ENCODE peak calls at places on chromosomes 3 and 15, in six cellular contexts. B is IMR-90, J is mesenchymal stem cell, G is H1, Y is trophoblast cell, M is mesendoderm. O is an unnamed sample.

GRCh38 chr3:152417181-152417580 is 148.5 kb downstream of the MBNL1 start:
- DNase-seq in M (no peak), B (peak; percentile 46), G (no peak), J (no peak), Y (peak; percentile 79), O (no peak)

GRCh38 chr3:109339186-109339585 is 1.8 kb upstream of the DPPA4 start:
- DNase-seq in M (peak; percentile 26), G (no peak), Y (no peak), B (no peak), J (no peak), O (no peak)

GRCh38 chr15:63474810-63475316 is 29.5 kb upstream of the USP3 start:
- DNase-seq in Y (no peak), G (no peak), M (no peak), J (peak; percentile 42), B (no peak), O (no peak)

GRCh38 chr3:12316253-12316652 is 27.4 kb downstream of the PPARG start:
- DNase-seq in J (no peak), B (no peak), G (no peak), M (no peak), Y (no peak), O (no peak)

GRCh38 chr3:134904796-134905646 is 110.0 kb downstream of the EPHB1 start:
- DNase-seq in M (no peak), J (no peak), G (no peak), B (no peak), Y (peak; percentile 9), O (no peak)

GRCh38 chr15:27665002-27665401 is 434.1 kb downstream of the OCA2 start:
- DNase-seq in G (no peak), B (no peak), M (no peak), Y (no peak), J (no peak), O (no peak)

GRCh38 chr3:86800116-86800515 is 190.8 kb downstream of the VGLL3 start:
- DNase-seq in M (no peak), B (no peak), G (no peak), Y (no peak), J (no peak), O (no peak)

GRCh38 chr3:53806182-53807116 is 39.8 kb downstream of the CHDH start:
- DNase-seq in G (no peak), Y (peak; percentile 82), M (no peak), J (peak; percentile 29), B (peak; percentile 82), O (no peak)

GRCh38 chr3:168467085-168467714 is 371.5 kb upstream of the GOLIM4 start:
- DNase-seq in M (peak; percentile 76), J (peak; percentile 26), G (no peak), Y (peak; percentile 59), B (peak; percentile 55), O (peak; percentile 17)

GRCh38 chr3:118909751-118910150 is 124.9 kb downstream of the IGSF11 start:
- DNase-seq in Y (no peak), B (no peak), M (no peak), J (no peak), G (no peak), O (no peak)

GRCh38 chr3:184742676-184743135 is 30.8 kb upstream of the MAGEF1 start:
- DNase-seq in J (no peak), G (no peak), M (no peak), B (no peak), Y (no peak), O (peak; percentile 31)

GRCh38 chr3:127786358-127787070 is 35.8 kb downstream of the MGLL start:
- DNase-seq in G (no peak), J (no peak), Y (no peak), B (peak; percentile 62), M (no peak), O (no peak)

GRCh38 chr3:184234224-184234623 is 4.8 kb downstream of the VWA5B2 start:
- DNase-seq in G (no peak), B (peak; percentile 83), Y (no peak), M (no peak), J (peak; percentile 68), O (no peak)

GRCh38 chr15:51642696-51643095 is 20.1 kb upstream of the DMXL2 start:
- DNase-seq in J (no peak), M (no peak), Y (peak; percentile 18), G (no peak), B (no peak), O (no peak)

GRCh38 chr3:66336358-66336766 is 115.6 kb downstream of the SLC25A26 start:
- DNase-seq in G (no peak), M (no peak), J (no peak), Y (peak; percentile 21), B (peak; percentile 87), O (no peak)

GRCh38 chr15:75648156-75649000 is 666 bp downstream of the SNX33 start:
- DNase-seq in M (peak; percentile 82), J (peak; percentile 74), Y (peak; percentile 35), G (no peak), B (no peak), O (peak; percentile 72)

GRCh38 chr3:50573566-50574279 is 4.4 kb downstream of the HEMK1 start:
- DNase-seq in B (no peak), Y (peak; percentile 89), J (no peak), M (no peak), G (no peak), O (no peak)

GRCh38 chr15:39629376-39629775 is 48.5 kb downstream of the THBS1 start:
- DNase-seq in Y (no peak), M (no peak), G (no peak), B (peak; percentile 43), J (peak; percentile 46), O (no peak)

GRCh38 chr3:53243165-53243564 is 12.7 kb downstream of the TKT start:
- DNase-seq in Y (no peak), B (no peak), G (no peak), M (peak; percentile 70), J (peak; percentile 80), O (no peak)

GRCh38 chr3:127339943-127340861 is 52.4 kb upstream of the PRR20G start:
- DNase-seq in G (no peak), J (no peak), B (no peak), M (no peak), Y (no peak), O (no peak)

GRCh38 chr3:53890726-53891499 is 746 bp downstream of the SELENOK start:
- DNase-seq in G (no peak), Y (peak; percentile 70), M (peak; percentile 82), J (peak; percentile 65), B (peak; percentile 42), O (no peak)

GRCh38 chr3:168123211-168124173 is 27.8 kb upstream of the GOLIM4 start:
- DNase-seq in M (no peak), J (no peak), G (no peak), Y (no peak), B (peak; percentile 4), O (no peak)

GRCh38 chr3:190864002-190864401 is 1.5 kb upstream of the GMNC start:
- DNase-seq in M (no peak), J (no peak), B (no peak), G (no peak), Y (no peak), O (no peak)

GRCh38 chr3:177263615-177264365 is 66.5 kb upstream of the TBL1XR1 start:
- DNase-seq in Y (no peak), M (no peak), G (no peak), B (peak; percentile 54), J (peak; percentile 34), O (no peak)

GRCh38 chr3:126524429-126524988 is 554 bp downstream of the CHST13 start:
- DNase-seq in M (peak; percentile 46), Y (no peak), B (no peak), J (no peak), G (no peak), O (peak; percentile 29)

DNA sequence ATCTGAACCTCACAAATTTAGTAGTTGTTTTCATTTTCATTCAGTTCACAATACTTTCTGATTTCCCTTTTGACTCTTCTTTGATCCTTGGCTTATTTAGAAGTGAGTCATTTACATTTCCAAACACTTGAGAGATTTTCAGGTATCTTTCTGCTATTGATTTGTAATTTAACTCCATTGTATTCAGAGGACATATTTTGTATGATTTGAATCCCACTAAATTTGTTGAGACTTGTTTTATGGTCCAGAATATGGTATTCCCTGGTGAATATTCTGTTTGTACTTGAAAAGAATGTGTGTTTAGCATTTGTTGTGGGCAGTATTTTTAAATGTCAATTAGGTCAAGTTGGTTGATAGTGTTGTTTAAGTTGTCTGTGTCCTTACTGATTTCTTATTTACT is 29.6 kb downstream of the FAN1 start:
- DNase-seq in B (no peak), M (no peak), Y (no peak), G (no peak), J (no peak), O (no peak)
- H3K36me3 ChIP-seq in B (peaks cover 21% of the 10 kb centered on the region), M (peaks cover 7% of the 10 kb centered on the region), Y (peaks cover 24% of the 10 kb centered on the region), G (peaks cover 6% of the 10 kb centered on the region), J (peaks cover 59% of the 10 kb centered on the region), O (peaks cover 75% of the 10 kb centered on the region)

GRCh38 chr3:197592361-197593045 is 36.7 kb upstream of the BDH1 start:
- DNase-seq in Y (no peak), B (no peak), M (no peak), J (no peak), G (no peak), O (no peak)
- H2BK120ac ChIP-seq in Y (no peak overlapping the region), B (no peak overlapping the region), M (no peak overlapping the region), J (no peak overlapping the region), G (no peak overlapping the region), O (no peak overlapping the region)

DNA sequence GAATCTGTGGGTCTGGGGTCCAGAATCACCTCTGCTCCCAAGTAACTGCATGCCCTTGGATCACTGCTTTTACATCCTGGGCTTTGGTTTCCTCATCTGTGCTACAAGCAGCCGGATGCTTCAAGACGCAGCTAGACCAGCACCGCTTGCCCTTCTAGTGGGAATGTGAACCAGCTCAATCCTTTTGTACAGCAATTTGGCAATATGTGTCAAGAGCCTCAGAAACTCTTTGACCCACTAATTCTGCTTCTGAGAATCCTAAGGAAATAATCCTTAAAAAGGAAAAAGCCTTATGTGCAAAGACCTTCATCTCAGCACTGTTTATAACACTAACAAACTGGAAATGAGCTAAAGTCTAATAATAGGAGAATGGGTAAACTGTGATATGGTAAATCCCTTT is 48.7 kb downstream of the ADCY5 start:
- DNase-seq in Y (peak; percentile 61), G (no peak), B (no peak), M (no peak), J (no peak), O (no peak)
- H3K27ac ChIP-seq in Y (no peak overlapping the region), G (no peak overlapping the region), B (no peak overlapping the region), M (no peak overlapping the region), J (no peak overlapping the region), O (no peak overlapping the region)

DNA sequence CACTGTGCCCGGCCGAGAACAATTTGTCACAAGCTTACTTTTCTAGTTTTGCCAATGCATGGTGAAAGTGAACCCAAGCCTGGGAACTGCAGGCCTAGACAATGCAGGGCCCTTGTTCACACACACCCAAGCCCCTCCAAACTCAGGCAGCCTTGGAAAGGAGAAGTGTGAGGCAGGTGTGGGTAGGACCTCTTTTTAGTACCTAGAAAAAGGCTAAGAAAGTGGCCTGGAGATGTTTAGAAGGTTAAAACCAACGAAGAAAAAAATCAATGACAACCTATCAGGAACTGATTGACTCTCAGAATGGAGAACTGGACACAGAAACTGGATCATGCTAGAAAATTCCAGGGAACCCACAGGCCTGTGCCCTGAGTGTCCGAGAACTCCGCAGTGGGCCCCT is 18.8 kb downstream of the IDH2 start:
- DNase-seq in B (no peak), J (no peak), M (no peak), G (no peak), Y (no peak), O (no peak)
- H3K36me3 ChIP-seq in B (peaks cover 50% of the 10 kb centered on the region), J (peaks cover 63% of the 10 kb centered on the region), M (peaks cover 13% of the 10 kb centered on the region), G (peaks cover 2% of the 10 kb centered on the region), Y (peaks cover 78% of the 10 kb centered on the region), O (peaks cover 55% of the 10 kb centered on the region)

O was measured in neuronal stem cell.